ENCODE peak calls at places on chromosomes 5 and 9, in five cellular contexts. Q is HL-60, Z is WERI-Rb-1, I is upper lobe of left lung, O is AG10803. M is an unnamed sample.

GRCh38 chr9:98147582-98147981 is 28.6 kb upstream of the TRIM14 start:
- DNase-seq in O (peak), Z (no peak), Q (no peak), I (no peak), M (no peak)

GRCh38 chr9:108634164-108634563 is 221.6 kb downstream of the ACTL7B start:
- DNase-seq in Z (peak), I (peak), Q (no peak), O (peak), M (no peak)

GRCh38 chr9:138053996-138054752 is 176.6 kb downstream of the CACNA1B start:
- DNase-seq in O (no peak), Z (peak), I (peak), Q (peak), M (no peak)

GRCh38 chr5:145101246-145101645 is 733.9 kb downstream of the PRELID2 start:
- DNase-seq in Z (peak), Q (no peak), O (no peak), I (no peak), M (no peak)

GRCh38 chr9:5499889-5500398 is 10.4 kb upstream of the PDCD1LG2 start:
- DNase-seq in Q (peak), Z (no peak), O (peak), I (peak), M (peak)

GRCh38 chr9:37676411-37676830 is 25.7 kb downstream of the FRMPD1 start:
- DNase-seq in Z (peak), O (no peak), Q (no peak), I (no peak), M (peak)

GRCh38 chr5:124741711-124742496 is 4.5 kb downstream of the ZNF608 start:
- DNase-seq in O (peak), I (peak), Z (peak), Q (no peak), M (peak)

GRCh38 chr9:28073278-28073677 is 500.0 kb upstream of the C9orf72 start:
- DNase-seq in Q (no peak), I (no peak), O (peak), Z (peak), M (peak)

GRCh38 chr9:131264231-131264630 is 12.1 kb downstream of the FAM78A start:
- DNase-seq in Q (peak), Z (no peak), O (no peak), I (no peak), M (no peak)

GRCh38 chr9:19446361-19446861 is 37.6 kb downstream of the ACER2 start:
- DNase-seq in I (no peak), Z (no peak), Q (no peak), O (no peak), M (no peak)

GRCh38 chr5:52799358-52799982 is 11.8 kb downstream of the ITGA1 start:
- DNase-seq in I (peak), Z (peak), O (peak), Q (peak), M (peak)

GRCh38 chr5:77971965-77972544 is 195.9 kb upstream of the TBCA start:
- DNase-seq in Q (no peak), I (no peak), Z (no peak), O (peak), M (no peak)

GRCh38 chr9:77513457-77513856 is 134.7 kb downstream of the GNA14 start:
- DNase-seq in Z (no peak), I (no peak), O (no peak), Q (no peak), M (no peak)

GRCh38 chr9:114304416-114305188 is 18.3 kb upstream of the ORM1 start:
- DNase-seq in Z (peak), I (peak), O (no peak), Q (no peak), M (no peak)

GRCh38 chr5:79020861-79021561 is 35.9 kb upstream of the ARSB start:
- DNase-seq in I (peak), Q (peak), Z (peak), O (peak), M (peak)

GRCh38 chr9:70578720-70579119 is 164.3 kb upstream of the KLF9 start:
- DNase-seq in Z (no peak), I (no peak), O (no peak), Q (no peak), M (no peak)

GRCh38 chr9:128118971-128119665 is 8.4 kb downstream of the PTGES2 start:
- DNase-seq in Q (no peak), Z (no peak), I (no peak), O (no peak), M (no peak)

GRCh38 chr5:474826-475661 is 32.1 kb downstream of the EXOC3 start:
- DNase-seq in Z (peak), O (peak), Q (no peak), I (no peak), M (no peak)

GRCh38 chr5:141172381-141173204 is at the start of gene PCDHB7:
- DNase-seq in I (no peak), O (peak), Z (peak), Q (no peak), M (peak)

GRCh38 chr5:88634014-88634413 is 249.0 kb downstream of the MEF2C start:
- DNase-seq in Q (no peak), Z (no peak), O (no peak), I (no peak), M (no peak)

GRCh38 chr5:44952376-44952775 is 143.6 kb downstream of the MRPS30 start:
- DNase-seq in O (peak), Q (peak), Z (peak), I (no peak), M (peak)

GRCh38 chr9:15246688-15247087 is 60.3 kb downstream of the TTC39B start:
- DNase-seq in Z (no peak), Q (no peak), I (no peak), O (no peak), M (peak)

GRCh38 chr5:138349842-138350635 is 2.4 kb upstream of the KDM3B start:
- DNase-seq in I (no peak), Z (no peak), O (peak), Q (no peak), M (no peak)

GRCh38 chr5:35785601-35786085 is 71.0 kb upstream of the IL7R start:
- DNase-seq in Q (peak), I (peak), O (no peak), Z (no peak), M (no peak)

GRCh38 chr5:168820776-168821302 is 241.7 kb upstream of the PANK3 start:
- DNase-seq in Z (peak), Q (no peak), I (no peak), O (no peak), M (no peak)

GRCh38 chr5:118614701-118615475 is 373.5 kb downstream of the DTWD2 start:
- DNase-seq in Q (no peak), I (no peak), O (no peak), Z (no peak), M (no peak)

GRCh38 chr9:129102791-129103594 is 7.6 kb downstream of the CRAT start:
- DNase-seq in I (peak), O (peak), Z (peak), Q (peak), M (peak)

GRCh38 chr9:128619127-128619526 is 37.5 kb downstream of the DYNC2I2 start:
- DNase-seq in Z (no peak), I (no peak), O (no peak), Q (no peak), M (no peak)

DNA sequence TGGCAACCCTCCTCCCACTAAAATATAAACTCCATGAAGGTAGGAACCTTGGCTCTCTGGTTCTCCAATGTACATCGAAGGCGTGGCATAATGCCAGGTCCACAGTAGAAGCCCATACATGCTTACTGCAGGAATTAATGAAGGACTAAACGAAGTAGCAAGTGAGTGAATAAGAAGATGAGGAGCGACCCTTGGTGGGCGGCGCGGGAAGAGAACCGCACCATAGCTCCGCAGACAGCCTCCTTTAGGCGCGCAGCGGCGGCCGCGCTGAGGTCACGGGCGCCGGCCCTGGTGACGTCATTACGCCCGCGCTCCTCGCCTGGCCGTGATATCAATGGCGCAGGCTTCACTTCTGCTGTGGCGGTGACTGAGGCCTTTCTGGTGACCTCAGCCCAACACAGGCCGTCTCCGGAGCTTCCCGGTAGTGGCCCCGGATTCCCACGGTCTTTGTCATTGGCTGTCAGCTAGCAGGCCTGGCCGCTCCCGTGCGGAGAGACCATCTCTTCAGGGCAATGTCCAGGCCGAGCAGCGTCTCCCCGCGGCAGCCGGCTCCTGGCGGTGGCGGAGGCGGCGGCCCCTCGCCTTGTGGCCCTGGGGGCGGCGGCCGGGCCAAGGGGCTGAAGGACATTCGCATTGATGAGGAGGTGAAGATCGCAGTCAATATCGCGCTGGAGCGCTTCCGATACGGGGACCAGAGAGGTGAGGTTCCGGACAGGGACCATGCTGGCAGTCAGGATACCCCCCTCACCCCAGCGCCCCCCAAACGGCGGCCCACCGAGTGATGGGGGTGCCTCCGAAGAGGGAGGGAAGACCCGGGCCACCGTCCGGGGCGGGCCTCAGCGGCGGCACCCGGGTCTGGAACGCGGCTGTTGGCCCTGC is at the start of gene YTHDC2:
- DNase-seq in Q (peak), Z (peak), I (peak), O (peak), M (peak)
- TF ChIP-seq CTCF in Q (no peak), Z (peak), I (peak), O (peak), M (peak)

GRCh38 chr5:171647043-171647899 is 138.3 kb upstream of the SMIM23 start:
- DNase-seq in I (no peak), Z (peak), O (peak), Q (peak), M (peak)
- TF ChIP-seq CTCF in I (no peak), Z (no peak), O (no peak), Q (no peak), M (peak)

DNA sequence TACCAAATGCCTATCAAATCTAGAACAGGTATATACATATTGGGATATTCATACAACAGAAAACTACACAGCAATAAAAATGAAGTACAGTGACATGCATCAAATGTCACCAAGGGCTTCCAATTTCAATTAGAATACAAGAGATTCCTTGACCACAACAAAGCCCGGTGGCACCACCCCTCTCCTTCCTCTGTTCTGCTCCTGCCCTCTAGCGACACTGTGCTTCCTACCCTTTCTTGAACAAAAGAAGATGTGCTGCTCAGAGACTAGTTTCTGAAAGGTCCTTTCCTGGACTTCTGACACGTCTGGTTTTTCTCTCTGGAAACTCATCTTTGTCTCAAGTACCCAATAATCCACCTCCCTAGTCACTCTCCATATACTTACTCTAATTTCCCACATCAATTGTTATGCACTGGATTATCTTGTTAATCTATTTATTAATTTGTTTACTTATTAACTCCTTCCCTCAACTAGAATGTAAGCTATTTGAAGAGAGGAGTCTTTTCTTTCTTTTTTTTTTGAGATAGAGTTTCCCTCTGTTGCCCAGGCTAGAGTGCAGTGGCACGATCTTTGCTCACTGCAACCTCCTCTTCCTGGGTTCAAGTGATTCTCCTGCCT is 70.4 kb upstream of the CTSV start:
- DNase-seq in Z (peak), Q (peak), O (peak), I (peak), M (peak)
- TF ChIP-seq CTCF in Z (peak), Q (peak), O (peak), I (no peak), M (peak)

DNA sequence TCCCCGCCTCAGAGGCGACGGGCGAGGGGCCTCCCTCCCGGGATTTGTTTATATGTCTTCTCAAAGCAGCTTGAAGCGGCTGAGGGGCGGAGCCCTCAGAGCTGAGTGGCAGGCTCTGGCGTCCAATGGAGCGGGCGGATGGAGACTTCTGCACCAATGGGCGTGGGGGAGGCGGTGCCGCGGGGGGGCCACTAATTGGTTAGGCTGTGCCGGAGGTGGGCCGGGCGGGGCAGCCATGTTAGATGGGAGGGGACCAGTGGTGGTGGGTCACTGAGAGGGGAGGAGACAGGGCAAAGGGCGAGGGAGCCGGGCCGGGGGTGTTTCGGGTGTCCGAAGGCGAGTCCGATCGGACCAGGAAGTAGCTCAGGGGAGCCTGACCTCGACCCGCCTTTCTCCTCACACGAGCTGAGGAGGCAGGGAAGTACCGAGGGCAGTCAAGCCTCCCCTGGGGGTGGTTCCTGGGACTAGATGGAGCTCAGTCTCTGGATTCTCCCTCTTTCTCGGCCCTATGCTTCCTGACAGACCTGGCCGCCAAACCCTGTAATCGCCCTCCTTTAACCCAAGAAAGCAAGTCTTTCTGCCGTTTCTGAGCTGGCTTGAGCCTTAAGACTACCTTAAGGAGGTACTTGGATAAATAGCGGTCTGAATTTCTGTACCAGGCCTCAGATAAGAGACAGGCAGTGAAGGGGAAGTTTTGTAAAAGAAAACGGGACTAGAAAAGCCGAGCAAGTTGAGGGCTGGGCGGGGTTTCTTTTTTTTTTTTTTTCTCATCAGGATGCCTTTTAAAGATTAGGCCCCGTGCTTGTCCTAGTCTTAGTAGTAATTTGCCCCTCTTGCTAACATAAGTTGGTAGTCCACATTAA is 1.1 kb downstream of the CREBRF start:
- DNase-seq in Z (peak), I (peak), O (peak), Q (peak), M (peak)
- TF ChIP-seq CTCF in Z (no peak), I (peak), O (peak), Q (no peak), M (peak)

DNA sequence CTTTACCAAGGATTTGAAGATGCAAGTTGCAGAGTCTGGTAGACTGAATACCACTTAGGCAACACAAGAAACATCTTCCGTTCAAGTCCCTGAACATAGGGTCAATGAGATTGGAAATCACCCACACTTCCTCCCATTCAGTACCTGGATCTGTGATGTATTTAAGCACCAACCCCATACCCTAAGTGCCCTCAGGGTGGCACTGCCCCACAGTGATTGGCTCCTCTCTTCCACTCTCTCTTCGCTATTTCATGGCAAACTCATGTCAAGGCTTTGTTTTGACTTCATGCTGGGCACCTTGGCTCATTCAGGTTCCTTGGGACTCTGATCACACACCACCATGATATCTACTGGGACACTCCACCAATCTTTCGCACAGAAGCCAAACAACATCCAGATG is 53.7 kb downstream of the GGTA1 start:
- DNase-seq in Q (no peak), Z (no peak), O (no peak), I (no peak), M (no peak)
- TF ChIP-seq CTCF in Q (peak), Z (peak), O (no peak), I (no peak), M (no peak)

GRCh38 chr5:122753500-122753899 is 21.4 kb upstream of the SNX2 start:
- DNase-seq in Q (no peak), Z (no peak), O (no peak), I (no peak), M (no peak)
- TF ChIP-seq CTCF in Q (no peak), Z (no peak), O (no peak), I (no peak), M (no peak)

M was measured in astrocyte of the spinal cord.